ENCODE peak calls at places on chromosomes 12 and 14, in seven cellular contexts. F is WERI-Rb-1; C is AG04450; S is endothelial cell; A is pancreas; Q is choroid plexus epithelial cell; J is CD4-positive, alpha-beta T cell. L is an unnamed sample.

GRCh38 chr14:71139058-71139946 is 232.0 kb downstream of the PCNX1 start:
- DNase-seq in F (peak; percentile 53), C (peak; percentile 13), S (peak; percentile 60), A (peak; percentile 73), Q (peak; percentile 66), J (peak; percentile 62), L (no peak)

GRCh38 chr14:74505831-74506230 is 12.3 kb downstream of the ISCA2 start:
- DNase-seq in F (no peak), C (no peak), S (no peak), A (no peak), Q (no peak), J (no peak), L (peak; percentile 41)

GRCh38 chr14:58301416-58301815 is 3.1 kb downstream of the ARID4A start:
- DNase-seq in F (no peak), C (no peak), S (no peak), A (no peak), Q (no peak), J (no peak), L (no peak)

GRCh38 chr12:7602287-7602686 is 63.4 kb downstream of the APOBEC1 start:
- DNase-seq in F (no peak), C (no peak), S (no peak), A (no peak), Q (peak; percentile 7), J (no peak), L (no peak)

GRCh38 chr12:100574262-100575074 is 984 bp downstream of the GAS2L3 start:
- DNase-seq in F (no peak), C (no peak), S (no peak), A (no peak), Q (no peak), J (no peak), L (no peak)

GRCh38 chr12:112837629-112838191 is 46.2 kb downstream of the RPH3A start:
- DNase-seq in F (no peak), C (no peak), S (no peak), A (no peak), Q (peak; percentile 77), J (no peak), L (no peak)

GRCh38 chr12:57471-57980 is 9.0 kb upstream of the IQSEC3 start:
- DNase-seq in F (no peak), C (no peak), S (no peak), A (no peak), Q (no peak), J (no peak), L (no peak)

GRCh38 chr12:11136075-11136474 is 1.6 kb upstream of the TAS2R30 start:
- DNase-seq in F (no peak), C (no peak), S (no peak), A (no peak), Q (no peak), J (no peak), L (no peak)

GRCh38 chr14:49970474-49971147 is 77.7 kb downstream of the ARF6 start:
- DNase-seq in F (no peak), C (no peak), S (no peak), A (no peak), Q (peak; percentile 87), J (no peak), L (no peak)

GRCh38 chr14:20683125-20683895 is 1.1 kb upstream of the RNASE4 start:
- DNase-seq in F (no peak), C (peak; percentile 85), S (peak; percentile 80), A (peak; percentile 77), Q (peak; percentile 95), J (peak; percentile 71), L (peak; percentile 74)

GRCh38 chr12:102528111-102528510 is 47.7 kb upstream of the IGF1 start:
- DNase-seq in F (no peak), C (no peak), S (no peak), A (no peak), Q (no peak), J (no peak), L (no peak)

GRCh38 chr14:33814010-33814409 is 136.9 kb downstream of the EGLN3 start:
- DNase-seq in F (no peak), C (no peak), S (no peak), A (no peak), Q (no peak), J (no peak), L (no peak)

GRCh38 chr12:118446247-118446646 is 69.9 kb downstream of the SUDS3 start:
- DNase-seq in F (no peak), C (no peak), S (no peak), A (no peak), Q (no peak), J (no peak), L (no peak)

GRCh38 chr14:89251066-89251465 is 166.0 kb downstream of the FOXN3 start:
- DNase-seq in F (no peak), C (no peak), S (no peak), A (no peak), Q (peak; percentile 39), J (no peak), L (no peak)

GRCh38 chr14:64773046-64773445 is 68.8 kb downstream of the PLEKHG3 start:
- DNase-seq in F (no peak), C (no peak), S (no peak), A (no peak), Q (no peak), J (no peak), L (no peak)

GRCh38 chr14:64773577-64773976 is 69.4 kb downstream of the PLEKHG3 start:
- DNase-seq in F (no peak), C (no peak), S (no peak), A (no peak), Q (no peak), J (no peak), L (no peak)

GRCh38 chr14:64771161-64771560 is 66.9 kb downstream of the PLEKHG3 start:
- DNase-seq in F (no peak), C (no peak), S (no peak), A (no peak), Q (no peak), J (no peak), L (no peak)

GRCh38 chr14:64770751-64771150 is 66.5 kb downstream of the PLEKHG3 start:
- DNase-seq in F (no peak), C (no peak), S (no peak), A (no peak), Q (no peak), J (no peak), L (no peak)

DNA sequence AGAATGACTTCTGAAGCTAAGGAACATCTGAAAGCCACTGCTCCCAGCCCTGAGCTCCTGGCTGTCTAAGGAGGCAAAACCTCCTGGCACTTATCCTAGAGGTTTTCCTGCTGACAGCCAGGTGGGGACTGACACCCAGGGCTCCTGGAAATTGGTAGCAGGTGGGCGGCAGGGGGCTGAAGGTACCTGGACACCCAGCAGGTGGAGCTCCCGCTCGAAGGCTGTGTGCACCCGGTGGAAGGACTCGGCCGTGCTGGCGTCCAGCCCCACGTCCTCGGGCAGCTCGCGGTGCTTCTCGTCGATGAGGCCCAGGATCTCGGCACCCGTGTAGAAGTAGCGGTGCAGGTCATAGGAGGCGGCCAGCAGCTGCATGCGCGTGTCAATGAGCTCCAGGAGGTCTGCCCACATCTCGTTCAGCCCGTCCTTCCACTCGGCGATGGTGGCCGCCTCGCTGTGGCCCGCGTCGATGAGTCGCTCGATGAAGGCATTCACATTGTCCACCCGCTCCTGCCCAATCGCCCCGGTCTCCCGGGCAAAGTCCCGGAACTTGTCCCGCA is 68.2 kb downstream of the PLEKHG3 start:
- DNase-seq in F (peak; percentile 67), C (no peak), S (no peak), A (no peak), Q (no peak), J (no peak), L (no peak)
- TF ChIP-seq CTCF in F (peak; percentile 78), C (no peak), S (no peak), A (no peak), Q (peak; percentile 29), J (no peak), L (no peak)

DNA sequence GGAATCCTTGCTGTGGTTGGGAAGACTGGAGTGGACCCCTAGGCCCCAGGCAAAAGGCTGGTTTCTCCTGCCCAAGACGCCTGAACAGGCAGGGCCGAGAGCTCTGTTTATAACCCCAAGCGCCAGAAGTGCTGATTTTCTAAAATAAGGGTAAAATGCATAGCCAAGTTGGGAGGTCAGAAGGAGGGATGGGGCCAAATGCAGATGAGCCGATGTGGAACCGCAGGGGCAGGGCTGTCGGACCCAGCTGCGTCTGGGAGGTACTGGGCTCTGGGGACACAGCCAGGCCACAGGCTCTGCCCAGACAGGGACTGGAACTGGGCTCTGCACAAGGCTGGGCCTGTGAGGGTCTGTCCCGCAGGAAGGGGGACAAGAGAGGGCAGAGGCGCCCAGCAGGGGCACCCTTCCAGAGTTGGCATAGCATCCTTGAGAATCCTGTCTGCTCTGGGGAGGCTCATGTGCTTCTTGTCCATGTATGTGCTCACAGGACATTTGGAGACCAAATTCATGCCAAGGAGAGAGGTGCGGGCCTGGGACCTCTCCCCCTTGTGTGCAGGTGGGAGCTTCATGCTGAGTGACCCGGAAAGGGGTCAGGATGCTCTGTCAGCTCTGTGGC is 49.1 kb downstream of the JAG2 start:
- DNase-seq in F (no peak), C (no peak), S (no peak), A (no peak), Q (no peak), J (no peak), L (no peak)
- TF ChIP-seq CTCF in F (no peak), C (no peak), S (no peak), A (no peak), Q (no peak), J (no peak), L (no peak)

DNA sequence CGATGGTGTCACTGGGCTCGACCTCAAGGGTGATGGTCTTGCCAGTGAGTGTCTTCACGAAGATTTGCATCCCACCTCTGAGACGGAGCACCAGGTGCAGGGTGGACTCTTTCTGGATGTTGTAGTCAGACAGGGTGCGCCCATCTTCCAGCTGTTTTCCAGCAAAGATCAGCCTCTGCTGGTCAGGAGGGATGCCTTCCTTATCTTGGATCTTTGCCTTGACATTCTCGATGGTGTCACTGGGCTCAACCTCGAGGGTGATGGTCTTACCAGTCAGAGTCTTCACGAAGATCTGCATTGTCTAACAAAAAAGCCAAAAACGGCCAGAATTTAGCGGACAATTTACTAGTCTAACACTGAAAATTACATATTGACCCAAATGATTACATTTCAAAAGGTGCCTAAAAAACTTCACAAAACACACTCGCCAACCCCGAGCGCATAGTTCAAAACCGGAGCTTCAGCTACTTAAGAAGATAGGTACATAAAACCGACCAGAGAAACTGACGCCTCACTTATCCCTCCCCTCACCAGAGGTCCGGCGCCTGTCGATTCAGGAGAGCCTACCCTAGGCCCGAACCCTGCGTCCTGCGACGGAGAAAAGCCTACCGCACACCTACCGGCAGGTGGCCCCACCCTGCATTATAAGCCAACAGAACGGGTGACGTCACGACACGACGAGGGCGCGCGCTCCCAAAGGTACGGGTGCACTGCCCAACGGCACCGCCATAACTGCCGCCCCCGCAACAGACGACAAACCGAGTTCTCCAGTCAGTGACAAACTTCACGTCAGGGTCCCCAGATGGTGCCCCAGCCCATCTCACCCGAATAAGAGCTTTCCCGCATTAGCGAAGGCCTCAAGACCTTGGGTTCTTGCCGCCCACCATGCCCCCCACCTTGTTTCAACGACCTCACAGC is 717 bp downstream of the UBC start:
- DNase-seq in F (peak; percentile 91), C (no peak), S (peak; percentile 73), A (peak; percentile 96), Q (peak; percentile 84), J (peak; percentile 86), L (peak; percentile 85)
- TF ChIP-seq CTCF in F (peak; percentile 77), C (peak; percentile 55), S (peak; percentile 54), A (peak; percentile 29), Q (peak; percentile 67), J (peak; percentile 74), L (peak; percentile 45)

DNA sequence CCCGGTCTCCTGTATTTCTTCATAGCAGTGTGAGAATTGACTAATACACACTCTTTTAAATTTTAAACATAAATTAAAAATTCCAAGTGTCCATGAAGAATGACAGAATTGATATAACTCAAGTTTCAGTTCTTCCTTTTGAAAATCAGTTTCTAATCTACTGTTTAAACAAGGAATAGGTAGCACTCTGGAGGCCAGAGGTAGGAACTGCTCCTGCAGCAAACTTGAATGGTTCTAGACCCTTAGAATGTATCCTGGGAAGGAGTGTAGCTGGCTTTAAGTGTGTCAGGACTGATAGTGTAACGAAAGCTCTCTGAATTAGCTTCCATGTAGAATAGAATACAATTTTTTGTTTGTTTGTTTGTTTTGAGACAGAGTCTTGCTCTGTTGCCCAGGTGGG is 76.8 kb downstream of the AKAP6 start:
- DNase-seq in F (no peak), C (no peak), S (no peak), A (no peak), Q (no peak), J (no peak), L (no peak)
- TF ChIP-seq CTCF in F (no peak), C (peak; percentile 2), S (no peak), A (no peak), Q (peak; percentile 20), J (no peak), L (no peak)

L was measured in CD14-positive monocyte.